ENCODE peak calls at places on chromosomes 4 and X, in six cellular contexts. P is WTC11, B is H1, S is HepG2, E is K562, X is GM12878. F is an unnamed sample.
A peak's percentile ranks its signal among the peaks of the same experiment; 100 is the strongest.

GRCh38 chr4:148782284-148782683 is 340.1 kb upstream of the NR3C2 start:
- DNase-seq in P (peak; percentile 75), B (peak; percentile 72), S (no peak), E (no peak), X (no peak), F (no peak)

GRCh38 chr4:1187182-1187581 is 14.8 kb upstream of the SPON2 start:
- DNase-seq in P (no peak), B (no peak), S (no peak), E (no peak), X (no peak), F (no peak)

GRCh38 chrX:71911023-71911730 is 532 bp downstream of the NHSL2 start:
- DNase-seq in P (peak; percentile 73), B (no peak), S (no peak), E (no peak), X (no peak), F (no peak)

GRCh38 chrX:107978707-107979307 is 3.4 kb downstream of the TEX13B start:
- DNase-seq in P (no peak), B (no peak), S (peak; percentile 11), E (peak; percentile 11), X (no peak), F (peak; percentile 12)

GRCh38 chr4:6568689-6569332 is 6.2 kb upstream of the MAN2B2 start:
- DNase-seq in P (no peak), B (no peak), S (no peak), E (no peak), X (no peak), F (peak; percentile 73)

GRCh38 chr4:42671431-42672194 is 14.7 kb upstream of the ATP8A1 start:
- DNase-seq in P (no peak), B (no peak), S (no peak), E (no peak), X (no peak), F (no peak)

GRCh38 chrX:1500701-1501624 is 36.0 kb downstream of the P2RY8 start:
- DNase-seq in P (no peak), B (no peak), S (no peak), E (no peak), X (peak; percentile 90), F (no peak)

GRCh38 chrX:132411310-132411977 is 77.4 kb downstream of the MBNL3 start:
- DNase-seq in P (no peak), B (no peak), S (peak; percentile 68), E (no peak), X (no peak), F (no peak)

GRCh38 chr4:185341841-185342240 is 53.9 kb downstream of the LRP2BP start:
- DNase-seq in P (no peak), B (no peak), S (no peak), E (no peak), X (peak; percentile 66), F (no peak)

GRCh38 chr4:47882228-47882627 is 32.2 kb downstream of the NFXL1 start:
- DNase-seq in P (no peak), B (no peak), S (peak; percentile 30), E (no peak), X (no peak), F (no peak)

GRCh38 chr4:176548571-176548970 is 228.8 kb downstream of the SPCS3 start:
- DNase-seq in P (no peak), B (no peak), S (no peak), E (no peak), X (no peak), F (no peak)

GRCh38 chr4:126895988-126896570 is 736.7 kb upstream of the INTU start:
- DNase-seq in P (no peak), B (no peak), S (no peak), E (no peak), X (no peak), F (no peak)

GRCh38 chr4:128658214-128658621 is 151.3 kb upstream of the JADE1 start:
- DNase-seq in P (no peak), B (no peak), S (no peak), E (no peak), X (peak; percentile 11), F (no peak)

GRCh38 chr4:79695848-79696247 is 287.8 kb upstream of the GK2 start:
- DNase-seq in P (peak; percentile 13), B (no peak), S (no peak), E (no peak), X (no peak), F (no peak)

GRCh38 chr4:73763877-73764276 is 23.5 kb downstream of the CXCL8 start:
- DNase-seq in P (no peak), B (no peak), S (no peak), E (no peak), X (no peak), F (no peak)

GRCh38 chr4:40719008-40719623 is 30.6 kb upstream of the NSUN7 start:
- DNase-seq in P (no peak), B (no peak), S (peak; percentile 44), E (no peak), X (peak; percentile 71), F (peak; percentile 61)
- TF ChIP-seq ATF3 in P (no peak), B (no peak), S (no peak), E (no peak), X (no peak), F (no peak)

DNA sequence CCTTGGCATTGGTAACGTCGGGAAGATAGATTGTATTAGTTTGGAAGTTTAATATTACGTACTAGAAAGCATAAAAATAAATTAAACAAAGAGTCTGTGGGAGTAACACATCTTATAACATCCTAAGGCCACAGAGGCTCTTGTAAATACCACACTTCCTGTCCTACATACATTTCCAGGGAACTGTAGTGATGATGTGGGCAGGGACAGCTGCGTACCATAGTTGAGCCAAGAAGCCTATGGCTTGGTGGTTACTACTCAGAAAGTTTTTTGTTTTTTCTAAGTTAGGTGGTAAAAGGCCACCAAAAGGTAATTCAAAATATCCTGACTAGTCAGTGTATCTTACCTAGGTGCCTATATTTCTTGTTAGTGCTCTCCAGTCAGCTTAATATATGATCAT is 4.6 kb upstream of the ANKRD50 start:
- DNase-seq in P (no peak), B (no peak), S (no peak), E (no peak), X (no peak), F (no peak)
- TF ChIP-seq ATF3 in P (no peak), B (no peak), S (no peak), E (no peak), X (no peak), F (no peak)

DNA sequence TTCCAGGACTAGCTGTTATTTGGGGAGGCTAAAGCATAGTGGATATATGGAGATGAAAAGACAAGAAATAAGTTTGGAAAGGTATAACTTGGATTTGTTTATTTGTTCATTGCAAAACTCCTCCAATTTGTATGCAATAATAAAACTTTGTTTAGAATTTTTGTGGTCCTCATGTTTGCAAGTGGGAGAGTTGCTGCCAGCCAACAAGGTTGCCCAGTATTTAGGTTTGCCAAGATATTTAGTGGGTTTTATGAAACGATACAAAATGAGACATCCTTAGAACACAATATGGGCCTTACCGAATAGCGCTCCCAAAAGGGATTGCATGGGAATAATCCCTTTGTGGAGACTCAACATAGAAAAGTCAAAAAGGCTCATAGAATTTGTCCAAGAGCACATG is 162.1 kb downstream of the INPP4B start:
- DNase-seq in P (no peak), B (no peak), S (no peak), E (no peak), X (no peak), F (no peak)
- TF ChIP-seq ATF3 in P (no peak), B (no peak), S (no peak), E (no peak), X (no peak), F (no peak)

DNA sequence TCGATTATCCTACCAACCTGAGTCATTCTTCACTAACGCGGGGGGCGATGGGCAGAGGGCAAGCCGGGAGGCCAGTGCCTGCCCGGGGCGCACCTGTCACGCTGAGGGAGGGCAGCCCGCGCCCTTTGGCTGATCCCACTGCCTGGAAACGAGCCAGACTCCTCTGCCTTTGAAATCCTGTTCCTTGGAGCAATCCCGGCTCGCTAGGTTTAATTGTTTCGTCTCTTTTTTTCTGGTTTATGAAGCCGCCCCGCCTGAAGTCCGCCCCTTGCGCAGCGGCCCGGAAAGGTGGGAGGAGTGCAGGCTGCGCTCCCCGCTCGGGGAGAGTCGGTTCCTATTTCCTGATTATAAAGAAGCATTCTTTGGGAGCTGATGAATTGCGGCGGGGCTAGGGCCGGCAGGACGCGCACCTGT is 484.2 kb downstream of the BCOR start:
- DNase-seq in P (peak; percentile 46), B (peak; percentile 3), S (no peak), E (no peak), X (no peak), F (no peak)
- TF ChIP-seq ATF3 in P (no peak), B (no peak), S (no peak), E (no peak), X (no peak), F (no peak)

DNA sequence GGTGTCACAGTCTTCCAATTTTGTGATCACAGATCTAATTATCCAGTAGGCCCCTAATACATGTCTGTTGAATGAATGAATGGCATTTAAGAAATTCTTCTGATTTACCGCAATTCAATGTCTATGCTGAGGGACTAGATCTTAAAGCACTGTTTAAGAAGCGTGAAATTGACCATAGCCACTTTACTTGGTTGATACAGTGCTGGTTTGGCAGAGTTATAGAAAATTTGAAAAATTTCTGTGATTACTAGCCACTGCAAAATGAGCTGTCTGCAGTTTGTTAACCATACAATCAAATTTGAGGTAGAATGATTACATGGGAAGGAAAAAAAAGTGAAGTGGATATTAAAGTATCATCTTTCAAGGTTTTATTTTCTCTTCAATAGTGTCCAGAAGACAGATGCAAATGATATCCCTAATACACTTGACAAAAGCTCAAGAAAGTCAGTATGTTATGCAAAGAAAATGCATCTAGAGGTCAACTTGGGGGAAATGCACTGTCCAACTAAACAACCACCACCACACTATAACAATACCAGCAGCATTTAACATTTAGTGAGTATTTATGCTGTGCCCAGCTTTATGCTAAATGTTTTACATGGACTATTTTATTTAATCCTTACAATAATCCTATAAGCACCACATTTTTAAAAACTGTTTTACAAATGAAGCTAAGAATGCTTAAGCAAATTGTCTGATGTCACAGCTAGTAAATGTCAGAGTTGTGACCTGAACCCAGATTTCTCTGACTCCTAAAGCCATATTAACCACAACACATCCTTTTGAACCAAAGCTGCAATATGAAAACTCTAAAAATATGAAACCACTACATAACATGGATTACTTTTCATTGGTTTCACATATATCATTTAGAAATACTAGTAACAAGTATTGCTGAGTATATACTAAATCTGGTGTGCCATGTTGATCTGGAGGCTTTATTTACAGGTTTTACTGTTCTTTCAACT is 217.9 kb upstream of the MAB21L2 start:
- DNase-seq in P (no peak), B (no peak), S (no peak), E (no peak), X (no peak), F (no peak)
- TF ChIP-seq ATF3 in P (no peak), B (no peak), S (no peak), E (no peak), X (no peak), F (no peak)

DNA sequence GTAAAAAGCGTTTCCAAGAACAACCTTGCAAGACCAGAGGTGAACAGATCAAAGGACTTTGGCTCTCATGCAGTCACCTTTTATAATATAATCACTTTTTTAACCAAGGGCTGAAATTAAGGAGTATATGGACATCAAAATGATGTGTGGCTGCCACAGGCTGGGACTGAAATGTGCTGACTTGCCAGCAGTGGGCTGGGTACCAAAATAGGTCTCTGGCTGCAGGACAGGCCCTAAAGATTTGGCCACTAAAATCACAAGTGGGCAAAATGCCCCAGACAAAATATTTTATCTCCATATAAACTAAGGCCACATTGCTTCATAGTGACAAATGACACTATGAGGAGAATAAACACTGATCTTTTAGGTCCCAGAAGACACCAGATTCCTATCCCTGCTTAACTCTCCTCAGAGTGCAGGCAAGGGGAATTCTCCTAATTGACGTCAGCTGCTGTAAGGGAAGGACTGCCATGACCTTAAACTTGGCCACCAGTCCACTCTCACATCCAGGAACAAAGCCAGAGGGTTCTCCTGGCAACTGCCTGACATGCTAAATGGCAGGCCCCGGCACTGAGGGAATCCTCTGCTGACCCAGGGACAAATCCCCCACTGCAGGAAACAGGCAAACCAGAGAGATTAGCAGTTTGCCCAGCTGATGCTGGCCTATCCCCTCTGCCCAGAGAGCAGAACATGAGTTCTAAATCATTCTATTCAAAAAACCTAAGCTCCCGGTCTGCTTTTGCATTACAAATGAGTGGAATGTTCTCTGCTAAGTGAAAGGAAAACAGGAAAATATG is 155.8 kb downstream of the PPP3CA start:
- DNase-seq in P (peak; percentile 28), B (no peak), S (no peak), E (no peak), X (no peak), F (no peak)
- TF ChIP-seq ATF3 in P (no peak), B (no peak), S (no peak), E (no peak), X (no peak), F (no peak)

F was measured in HCT116.